ENCODE peak calls at places on chromosomes 4 and X, in four cellular contexts. V, I, S and B are unnamed samples.

GRCh38 chrX:11504234-11504633 is 161.5 kb downstream of the ARHGAP6 start:
- DNase-seq in S (no peak), I (no peak), V (no peak), B (no peak)

GRCh38 chrX:23287191-23287764 is 47.4 kb upstream of the PTCHD1 start:
- DNase-seq in I (no peak), V (no peak), S (no peak), B (no peak)

GRCh38 chr4:174152717-174153466 is 130.6 kb downstream of the FBXO8 start:
- DNase-seq in V (no peak), S (no peak), I (no peak), B (no peak)

GRCh38 chr4:15744016-15744415 is 34.1 kb upstream of the CD38 start:
- DNase-seq in V (no peak), I (no peak), S (no peak), B (no peak)

GRCh38 chr4:5890063-5890727 is 2.7 kb downstream of the CRMP1 start:
- DNase-seq in I (no peak), S (no peak), V (no peak), B (peak; percentile 87)

GRCh38 chrX:30935985-30936384 is 46.9 kb upstream of the TAB3 start:
- DNase-seq in I (peak; percentile 45), S (peak; percentile 14), V (no peak), B (no peak)

GRCh38 chrX:28177202-28177601 is 196.0 kb upstream of the DCAF8L1 start:
- DNase-seq in I (no peak), S (no peak), V (no peak), B (peak; percentile 53)

GRCh38 chr4:38787693-38788092 is 4.9 kb upstream of the TLR10 start:
- DNase-seq in I (peak; percentile 82), S (no peak), V (no peak), B (no peak)

GRCh38 chr4:1596393-1596792 is 87.7 kb downstream of the FAM53A start:
- DNase-seq in I (no peak), V (no peak), S (no peak), B (no peak)

GRCh38 chr4:72489267-72489666 is 79.8 kb downstream of the ADAMTS3 start:
- DNase-seq in I (no peak), S (no peak), V (no peak), B (no peak)

GRCh38 chrX:96389314-96390048 is 295.2 kb upstream of the DIAPH2 start:
- DNase-seq in I (no peak), V (no peak), S (no peak), B (no peak)

GRCh38 chrX:43707812-43708548 is 51.9 kb downstream of the MAOA start:
- DNase-seq in I (no peak), V (no peak), S (no peak), B (no peak)

GRCh38 chr4:80007745-80008149 is 65.3 kb downstream of the ANTXR2 start:
- DNase-seq in S (no peak), V (peak; percentile 26), I (no peak), B (no peak)

GRCh38 chr4:108205859-108206258 is 37.1 kb upstream of the LEF1 start:
- DNase-seq in I (no peak), S (no peak), V (no peak), B (no peak)

GRCh38 chr4:76061421-76061820 is 13.1 kb upstream of the ART3 start:
- DNase-seq in S (no peak), V (no peak), I (no peak), B (no peak)

GRCh38 chr4:42425146-42426065 is 28.1 kb downstream of the SHISA3 start:
- DNase-seq in I (no peak), S (no peak), V (no peak), B (peak; percentile 60)

GRCh38 chr4:86831262-86832090 is 17.7 kb downstream of the SLC10A6 start:
- DNase-seq in S (no peak), I (peak; percentile 1), V (no peak), B (no peak)

GRCh38 chr4:11611868-11612267 is 183.2 kb upstream of the HS3ST1 start:
- DNase-seq in V (no peak), S (no peak), I (no peak), B (no peak)

GRCh38 chrX:47380268-47380667 is 9.9 kb downstream of the ZNF157 start:
- DNase-seq in I (peak; percentile 19), V (peak; percentile 47), S (no peak), B (no peak)

GRCh38 chrX:67734111-67734753 is 190.4 kb downstream of the AR start:
- DNase-seq in S (no peak), V (no peak), I (no peak), B (no peak)

GRCh38 chr4:143626134-143626859 is 74.2 kb downstream of the FREM3 start:
- DNase-seq in I (no peak), S (no peak), V (no peak), B (no peak)

GRCh38 chrX:136765957-136766356 is 14.8 kb downstream of the ARHGEF6 start:
- DNase-seq in S (no peak), I (no peak), V (no peak), B (no peak)

GRCh38 chr4:156805696-156806095 is 165.9 kb downstream of the PDGFC start:
- DNase-seq in V (no peak), I (no peak), S (no peak), B (no peak)

GRCh38 chr4:62970846-62971245 is 1438.4 kb downstream of the TECRL start:
- DNase-seq in V (no peak), I (no peak), S (no peak), B (no peak)

GRCh38 chrX:124018031-124018430 is 56.5 kb downstream of the STAG2 start:
- DNase-seq in S (no peak), I (no peak), V (no peak), B (no peak)

GRCh38 chr4:3676907-3677495 is 89.2 kb upstream of the ADRA2C start:
- DNase-seq in S (no peak), V (no peak), I (no peak), B (no peak)

GRCh38 chrX:43693602-43694406 is 37.7 kb downstream of the MAOA start:
- DNase-seq in S (no peak), V (no peak), I (peak; percentile 89), B (no peak)

GRCh38 chrX:40177942-40178715 is 80.4 kb upstream of the BCOR start:
- DNase-seq in I (no peak), S (no peak), V (no peak), B (no peak)

GRCh38 chr4:74230902-74231499 is 73.1 kb downstream of the MTHFD2L start:
- DNase-seq in S (no peak), V (no peak), I (no peak), B (no peak)

GRCh38 chr4:89077806-89078205 is 20.8 kb upstream of the FAM13A start:
- DNase-seq in V (no peak), S (no peak), I (no peak), B (no peak)

GRCh38 chrX:140439455-140439854 is 65.4 kb downstream of the SOX3 start:
- DNase-seq in V (no peak), S (no peak), I (peak; percentile 0), B (peak; percentile 47)

GRCh38 chr4:1002131-1002630 is 9.0 kb upstream of the SLC26A1 start:
- DNase-seq in I (no peak), S (no peak), V (no peak), B (no peak)

GRCh38 chr4:30620711-30621110 is 99.5 kb upstream of the PCDH7 start:
- DNase-seq in I (no peak), V (no peak), S (no peak), B (no peak)

GRCh38 chr4:147247577-147247976 is 233.3 kb upstream of the EDNRA start:
- DNase-seq in S (no peak), V (no peak), I (no peak), B (no peak)

GRCh38 chrX:39063702-39064101 is 262.4 kb downstream of the MID1IP1 start:
- DNase-seq in V (no peak), S (no peak), I (no peak), B (no peak)

GRCh38 chr4:126215759-126216158 is 901.0 kb downstream of the FAT4 start:
- DNase-seq in S (no peak), I (no peak), V (no peak), B (no peak)

GRCh38 chr4:111216791-111217190 is 593.9 kb upstream of the PITX2 start:
- DNase-seq in S (no peak), I (no peak), V (no peak), B (no peak)

GRCh38 chr4:7366180-7366957 is 68.4 kb downstream of the PSAPL1 start:
- DNase-seq in V (no peak), I (no peak), S (no peak), B (no peak)

GRCh38 chr4:7362862-7363430 is 71.8 kb downstream of the PSAPL1 start:
- DNase-seq in S (no peak), I (no peak), V (no peak), B (no peak)

GRCh38 chr4:7365472-7366179 is 69.1 kb downstream of the PSAPL1 start:
- DNase-seq in S (no peak), V (no peak), I (no peak), B (no peak)

GRCh38 chr4:7366958-7367353 is 67.8 kb downstream of the PSAPL1 start:
- DNase-seq in I (no peak), S (no peak), V (no peak), B (no peak)

DNA sequence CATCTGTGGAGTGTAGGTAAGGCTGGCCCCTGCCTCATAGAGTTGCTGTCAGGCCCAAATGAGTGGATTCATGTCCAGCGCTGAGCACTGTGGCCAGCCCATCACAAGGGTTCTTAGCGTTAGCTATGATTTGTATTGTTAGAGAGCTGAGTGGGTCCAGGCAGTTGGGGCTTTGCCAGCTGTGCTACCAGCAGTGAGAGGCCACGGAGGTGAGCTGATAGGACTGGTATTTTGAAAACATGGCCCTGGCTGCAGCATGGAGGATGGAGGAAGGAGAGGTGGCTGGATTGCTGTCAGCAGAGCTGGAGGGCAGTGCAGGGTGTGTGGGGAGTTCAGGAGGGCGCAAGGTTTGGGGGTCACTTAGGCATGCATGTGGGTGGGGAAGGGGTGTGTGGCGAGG is 69.8 kb downstream of the PSAPL1 start:
- DNase-seq in S (no peak), V (no peak), I (no peak), B (no peak)
- H3K27ac ChIP-seq in S (no peak overlapping the region), V (no peak overlapping the region), I (no peak overlapping the region), B (no peak overlapping the region)

DNA sequence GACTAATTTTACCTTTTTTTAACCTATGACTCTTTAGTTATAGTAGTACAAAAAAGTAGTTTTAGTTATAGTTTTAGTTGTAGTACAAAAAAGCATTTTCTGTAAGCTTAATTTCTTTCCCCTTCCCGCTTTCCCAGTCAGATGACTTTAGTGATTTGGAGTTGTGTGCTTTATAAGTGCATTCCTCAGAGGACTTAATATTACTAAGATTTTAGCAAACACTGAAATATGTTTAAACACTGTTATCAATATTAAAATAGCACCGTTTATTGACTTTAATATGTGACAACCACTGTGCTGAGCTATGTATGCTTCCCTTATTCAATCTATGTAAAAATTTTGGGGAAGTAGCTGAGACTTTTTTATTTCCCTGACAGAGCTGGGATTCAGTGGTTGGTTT is 22.8 kb downstream of the GUF1 start:
- DNase-seq in V (no peak), I (no peak), S (no peak), B (no peak)
- TF ChIP-seq CBX5 in V (no peak), I (no peak), S (no peak), B (no peak)

GRCh38 chrX:9953396-9953795 is 13.8 kb upstream of the CLDN34 start:
- DNase-seq in S (no peak), V (no peak), I (no peak), B (no peak)
- H3K27ac ChIP-seq in S (no peak overlapping the region), V (no peak overlapping the region), I (no peak overlapping the region), B (no peak overlapping the region)

GRCh38 chrX:6363193-6363592 is 134.5 kb upstream of the NLGN4X start:
- DNase-seq in S (no peak), V (no peak), I (no peak), B (no peak)
- TF ChIP-seq CBX5 in S (no peak), V (no peak), I (no peak), B (no peak)